ENCODE peak calls at places on chromosome 1, in eight cellular contexts. M is cardiac muscle cell, P is GM04504, O is epithelial cell of prostate, T is sciatic nerve, U is LHCN-M2, R is T-helper 2 cell, S is hepatic stellate cell. G is an unnamed sample.

GRCh38 chr1:93976711-93977328 is 67.6 kb upstream of the GCLM start:
- DNase-seq in M (no peak), P (no peak), O (no peak), T (no peak), U (no peak), R (no peak), S (no peak), G (no peak)

GRCh38 chr1:44926311-44926781 is 60.0 kb downstream of the EIF2B3 start:
- DNase-seq in M (no peak), P (peak), O (no peak), T (no peak), U (peak), R (no peak), S (peak), G (no peak)

GRCh38 chr1:8174807-8175206 is 143.1 kb upstream of the SLC45A1 start:
- DNase-seq in M (no peak), P (no peak), O (no peak), T (no peak), U (no peak), R (no peak), S (no peak), G (no peak)

GRCh38 chr1:60600532-60600931 is 481.8 kb upstream of the NFIA start:
- DNase-seq in M (no peak), P (no peak), O (no peak), T (no peak), U (no peak), R (no peak), S (no peak), G (no peak)

GRCh38 chr1:100657876-100658715 is 61.4 kb upstream of the VCAM1 start:
- DNase-seq in M (peak), P (no peak), O (no peak), T (no peak), U (peak), R (no peak), S (peak), G (no peak)

GRCh38 chr1:33826711-33827110 is 37.2 kb upstream of the HMGB4 start:
- DNase-seq in M (no peak), P (no peak), O (no peak), T (no peak), U (no peak), R (no peak), S (no peak), G (no peak)

GRCh38 chr1:9143250-9143649 is 14.3 kb upstream of the GPR157 start:
- DNase-seq in M (no peak), P (peak), O (no peak), T (no peak), U (peak), R (peak), S (peak), G (no peak)

GRCh38 chr1:105462308-105462707 is 1594.2 kb upstream of the PRMT6 start:
- DNase-seq in M (no peak), P (no peak), O (no peak), T (no peak), U (no peak), R (no peak), S (no peak), G (no peak)

GRCh38 chr1:91511386-91511785 is 10.7 kb downstream of the CDC7 start:
- DNase-seq in M (peak), P (no peak), O (no peak), T (no peak), U (peak), R (peak), S (no peak), G (no peak)

GRCh38 chr1:221022331-221022730 is 143.1 kb downstream of the HLX start:
- DNase-seq in M (no peak), P (peak), O (no peak), T (no peak), U (no peak), R (no peak), S (no peak), G (no peak)

GRCh38 chr1:192580351-192580962 is 4.9 kb downstream of the RGS1 start:
- DNase-seq in M (peak), P (no peak), O (no peak), T (no peak), U (peak), R (peak), S (peak), G (no peak)

GRCh38 chr1:151479462-151479861 is 20.2 kb upstream of the POGZ start:
- DNase-seq in M (no peak), P (no peak), O (no peak), T (no peak), U (peak), R (no peak), S (no peak), G (no peak)

GRCh38 chr1:187129132-187129531 is 300.4 kb downstream of the PLA2G4A start:
- DNase-seq in M (no peak), P (no peak), O (no peak), T (no peak), U (no peak), R (no peak), S (no peak), G (no peak)

GRCh38 chr1:55147504-55147903 is 67.7 kb downstream of the USP24 start:
- DNase-seq in M (no peak), P (no peak), O (no peak), T (no peak), U (no peak), R (no peak), S (no peak), G (no peak)

GRCh38 chr1:210691039-210691438 is 362.3 kb downstream of the HHAT start:
- DNase-seq in M (no peak), P (no peak), O (no peak), T (no peak), U (no peak), R (no peak), S (no peak), G (no peak)

GRCh38 chr1:109282497-109282951 is 421 bp downstream of the PSRC1 start:
- DNase-seq in M (no peak), P (no peak), O (no peak), T (no peak), U (no peak), R (no peak), S (no peak), G (no peak)

G was measured in activated effector memory CD4-positive, alpha-beta T cell treated with Interleukin-2 at 50 U/mL for 16 hours.